ENCODE peak calls at places on chromosomes 1 and 21, in four cellular contexts. W is iPS DF 6.9, S is breast epithelium, P is upper lobe of right lung. B is an unnamed sample.

GRCh38 chr1:22808186-22808845 is 97.7 kb downstream of the EPHB2 start:
- DNase-seq in W (no peak), P (no peak), S (peak), B (no peak)

GRCh38 chr1:36408479-36408878 is 10.8 kb upstream of the LSM10 start:
- DNase-seq in P (no peak), S (peak), W (no peak), B (no peak)

GRCh38 chr1:203082571-203083462 is 3.0 kb downstream of the MYOG start:
- DNase-seq in P (no peak), W (no peak), S (no peak), B (no peak)

GRCh38 chr1:184930232-184930631 is 44.1 kb downstream of the NIBAN1 start:
- DNase-seq in W (no peak), P (no peak), S (no peak), B (no peak)

GRCh38 chr1:186838380-186839076 is 9.8 kb downstream of the PLA2G4A start:
- DNase-seq in P (no peak), S (no peak), W (no peak), B (no peak)

GRCh38 chr1:209854196-209854595 is 26.4 kb downstream of the UTP25 start:
- DNase-seq in P (no peak), W (no peak), S (no peak), B (no peak)

GRCh38 chr1:10338611-10339010 is 60.3 kb upstream of the PGD start:
- DNase-seq in W (no peak), P (no peak), S (no peak), B (no peak)

GRCh38 chr1:192588546-192588945 is 13.0 kb downstream of the RGS1 start:
- DNase-seq in W (no peak), S (no peak), P (no peak), B (no peak)

GRCh38 chr1:207750901-207751300 is 953 bp upstream of the CD46 start:
- DNase-seq in P (no peak), W (no peak), S (no peak), B (no peak)

GRCh38 chr1:160942926-160943325 is 11.7 kb downstream of the ITLN2 start:
- DNase-seq in P (no peak), W (no peak), S (no peak), B (no peak)

GRCh38 chr1:226712779-226713420 is 26.2 kb downstream of the ITPKB start:
- DNase-seq in S (no peak), P (no peak), W (no peak), B (no peak)

DNA sequence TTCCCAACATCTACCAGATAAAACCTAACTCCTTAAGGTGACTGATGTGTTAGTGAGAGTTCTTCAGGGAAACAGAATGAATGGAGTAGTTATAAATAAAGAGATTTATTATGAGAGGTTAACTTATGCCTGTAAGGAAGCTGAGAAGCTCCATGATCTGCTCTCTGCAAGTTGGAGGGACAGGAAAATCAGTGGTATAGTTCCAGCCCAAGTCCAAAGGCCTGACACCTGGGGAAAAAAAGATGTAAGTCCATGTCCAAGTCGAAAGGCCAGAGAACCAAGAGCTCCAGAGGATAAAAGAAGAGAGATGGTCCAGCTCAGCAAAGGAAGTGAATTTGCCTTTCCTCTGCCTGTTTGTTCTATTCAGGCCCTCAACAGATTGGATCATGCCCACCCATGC is 27.1 kb downstream of the KRTAP24-1 start:
- DNase-seq in P (no peak), W (no peak), S (no peak), B (no peak)
- H3K27ac ChIP-seq in P (no peak), W (no peak), S (no peak), B (no peak)

DNA sequence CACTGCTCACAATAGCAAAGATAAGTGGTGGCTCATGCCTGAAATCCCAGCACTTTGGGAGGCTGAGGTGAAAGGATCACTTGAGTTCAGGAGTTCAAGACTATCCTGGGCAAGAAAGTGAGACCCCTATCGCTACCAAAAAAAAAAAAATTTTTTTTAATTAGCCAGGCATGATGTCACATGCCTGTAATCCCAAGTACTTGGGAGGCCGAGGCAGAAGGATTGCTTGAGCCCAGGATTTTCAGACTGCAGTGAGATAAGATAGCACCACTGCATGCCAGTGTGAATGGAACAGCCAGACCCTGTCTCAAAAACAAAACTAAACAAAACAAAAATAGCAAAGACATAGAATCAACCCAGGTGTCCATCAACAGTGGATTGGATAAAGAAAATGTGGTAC is 50.6 kb downstream of the HSF2BP start:
- DNase-seq in S (no peak), P (no peak), W (no peak), B (no peak)
- H3K27ac ChIP-seq in S (no peak), P (no peak), W (no peak), B (peak)

DNA sequence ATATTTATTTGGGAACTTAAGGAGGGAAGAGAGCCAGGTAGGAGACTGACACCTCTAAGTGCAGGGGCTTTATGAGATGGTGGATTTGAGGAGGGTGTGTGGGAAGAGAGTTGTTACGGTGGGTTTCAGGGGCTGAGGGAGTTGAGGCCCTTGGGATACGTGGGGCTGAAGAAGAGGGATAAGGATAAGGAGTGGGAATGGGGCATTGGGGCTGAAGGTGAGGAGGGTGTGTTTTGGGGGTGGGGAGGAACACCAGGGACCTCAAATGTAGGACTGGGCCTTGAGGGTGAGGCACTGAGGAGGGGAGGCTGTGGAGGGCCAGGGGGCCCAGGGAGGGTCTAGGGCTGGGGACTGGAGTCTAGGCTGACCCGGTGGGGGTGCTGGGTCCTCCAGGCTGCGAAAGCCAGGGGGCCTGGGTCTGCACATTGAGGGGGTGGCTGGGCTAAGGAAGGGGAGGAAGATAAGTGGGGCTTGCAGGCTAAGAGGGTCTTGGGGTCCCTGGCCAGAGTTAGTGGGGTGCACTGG is 1.2 kb upstream of the PLEKHM2 start:
- DNase-seq in P (peak), S (no peak), W (no peak), B (no peak)
- H3K27ac ChIP-seq in P (peak), S (peak), W (no peak), B (peak)

DNA sequence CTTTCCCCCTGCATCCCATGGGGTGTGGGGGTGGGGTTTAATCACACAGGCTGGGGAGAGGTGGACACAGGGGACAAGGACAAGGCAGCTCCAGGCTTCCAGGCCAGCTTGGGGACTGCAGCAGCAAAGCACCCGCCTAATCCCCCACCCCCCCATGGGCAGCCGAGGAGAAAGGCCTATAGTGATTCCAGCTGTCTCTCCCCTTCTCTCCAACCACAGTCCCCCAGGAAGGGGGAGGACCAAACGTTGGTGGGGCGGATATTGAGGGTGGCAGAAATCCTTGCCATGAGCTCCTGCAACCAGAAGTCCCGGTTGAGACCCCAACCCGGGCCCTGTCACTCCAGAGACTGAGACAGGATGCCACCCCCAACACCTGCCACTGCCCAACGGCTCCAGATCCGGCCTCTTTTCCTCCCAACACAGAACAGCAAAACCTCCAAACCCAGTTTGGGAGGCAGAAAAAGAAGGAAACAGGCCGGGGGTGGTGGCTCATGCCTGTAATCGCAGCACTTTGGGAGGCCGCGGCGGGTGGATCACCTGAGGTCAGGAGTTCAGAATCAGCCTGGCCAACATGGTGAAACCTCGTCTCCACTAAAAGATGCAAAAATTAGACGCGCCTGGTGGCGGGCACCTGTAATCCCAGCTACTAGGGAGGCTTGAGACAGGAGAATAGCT is 1.7 kb downstream of the EPHA2 start:
- DNase-seq in S (no peak), W (no peak), P (no peak), B (no peak)
- H3K27ac ChIP-seq in S (peak), W (no peak), P (peak), B (peak)

DNA sequence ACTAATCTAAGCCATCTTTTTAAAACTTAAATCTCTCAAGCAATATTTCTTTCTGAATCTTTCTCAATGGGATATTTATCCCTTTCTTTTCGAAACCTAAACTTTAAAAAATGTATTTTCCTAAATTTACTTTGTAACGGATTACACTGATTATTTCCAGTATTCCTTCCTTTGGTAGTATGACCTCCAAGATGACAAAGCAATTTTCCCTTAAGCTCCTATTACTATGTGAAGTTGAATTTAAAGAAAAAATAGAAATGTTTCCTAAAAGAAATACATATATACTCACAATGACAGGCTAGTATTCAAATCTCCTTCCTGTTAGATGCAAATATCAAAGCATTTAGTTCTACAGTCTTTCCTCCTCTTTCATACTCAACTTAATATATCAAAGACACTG is 15.8 kb downstream of the SCAF4 start:
- DNase-seq in W (no peak), S (no peak), P (no peak), B (no peak)
- H3K27ac ChIP-seq in W (no peak), S (no peak), P (no peak), B (no peak)

GRCh38 chr1:221664253-221664652 is 77.6 kb downstream of the DUSP10 start:
- DNase-seq in W (no peak), S (no peak), P (no peak), B (no peak)
- H3K27ac ChIP-seq in W (no peak), S (no peak), P (no peak), B (no peak)

DNA sequence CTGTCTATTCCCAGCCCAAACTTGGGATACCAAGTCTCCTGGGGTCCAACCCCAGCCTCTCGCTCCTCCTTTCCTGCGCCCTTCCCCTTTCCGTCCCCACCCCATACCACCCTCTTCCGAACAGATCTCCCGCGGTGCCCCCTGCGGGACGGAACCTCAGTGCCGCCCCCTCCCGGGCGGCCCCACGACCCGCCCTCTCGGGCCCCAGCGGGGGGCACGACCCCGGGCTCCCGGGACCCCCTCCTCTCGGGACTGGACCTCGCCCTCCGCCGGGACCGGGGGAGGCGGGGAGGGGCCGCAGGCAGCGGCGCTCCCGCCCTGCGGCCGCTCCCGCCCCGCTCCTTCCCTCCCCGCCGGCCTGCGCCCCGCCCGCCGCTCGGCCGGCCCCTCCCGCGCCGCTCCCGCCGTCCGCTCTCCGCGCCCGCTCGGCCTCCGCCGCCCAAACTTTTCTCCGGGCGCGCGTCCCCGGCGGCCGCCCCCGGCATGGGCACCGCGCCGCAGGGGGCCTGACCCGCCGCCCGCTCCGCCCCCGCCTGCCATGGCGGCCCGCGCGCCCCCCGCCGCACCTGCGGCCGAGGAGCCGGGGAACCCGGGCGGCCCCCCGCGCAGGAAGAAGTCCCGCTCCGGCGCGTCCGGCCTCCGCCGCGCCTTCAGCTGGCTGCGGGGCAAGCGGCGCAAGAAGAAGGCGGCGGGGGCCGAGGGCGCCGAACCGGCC is 39.0 kb upstream of the SYNC start:
- DNase-seq in S (no peak), W (no peak), P (peak), B (no peak)
- H3K27ac ChIP-seq in S (peak), W (no peak), P (peak), B (peak)

GRCh38 chr1:229860926-229861325 is 206.1 kb upstream of the GALNT2 start:
- DNase-seq in P (no peak), S (no peak), W (no peak), B (no peak)
- H3K27ac ChIP-seq in P (no peak), S (no peak), W (no peak), B (no peak)

B was measured in epithelial cell of prostate.